ENCODE peak calls at places on chromosomes 5 and 9, in nine cellular contexts. One of them, this sample, is unnamed.

GRCh38 chr9:129748249-129748648 is 4.6 kb downstream of the PTGES start:
- DNase-seq in hypothalamus: no peak
- DNase-seq in HEK293T: no peak
- DNase-seq in stimulated activated CD4-positive, alpha-beta T cell treated with anti-CD3 and anti-CD28 coated beads, Interleukin-15, amount 100 ng/mL, for 24 hours: no peak
- DNase-seq in endodermal cell: no peak
- DNase-seq in small intestine: no peak
- DNase-seq in SK-N-DZ: no peak
- DNase-seq in MCF 10A: peak
- DNase-seq in HS-5: no peak
- DNase-seq in this sample: no peak

GRCh38 chr5:163503106-163504090 is 2.0 kb upstream of the MAT2B start:
- DNase-seq in hypothalamus: no peak
- DNase-seq in HEK293T: peak
- DNase-seq in stimulated activated CD4-positive, alpha-beta T cell treated with anti-CD3 and anti-CD28 coated beads, Interleukin-15, amount 100 ng/mL, for 24 hours: peak
- DNase-seq in endodermal cell: peak
- DNase-seq in small intestine: peak
- DNase-seq in SK-N-DZ: peak
- DNase-seq in MCF 10A: peak
- DNase-seq in HS-5: peak
- DNase-seq in this sample: no peak

GRCh38 chr9:22210262-22210661 is 201.2 kb upstream of the CDKN2B start:
- DNase-seq in hypothalamus: no peak
- DNase-seq in HEK293T: no peak
- DNase-seq in stimulated activated CD4-positive, alpha-beta T cell treated with anti-CD3 and anti-CD28 coated beads, Interleukin-15, amount 100 ng/mL, for 24 hours: peak
- DNase-seq in endodermal cell: no peak
- DNase-seq in small intestine: no peak
- DNase-seq in SK-N-DZ: no peak
- DNase-seq in MCF 10A: peak
- DNase-seq in HS-5: no peak
- DNase-seq in this sample: no peak

GRCh38 chr9:137315581-137316011 is 13.5 kb upstream of the NRARP start:
- DNase-seq in hypothalamus: no peak
- DNase-seq in HEK293T: no peak
- DNase-seq in stimulated activated CD4-positive, alpha-beta T cell treated with anti-CD3 and anti-CD28 coated beads, Interleukin-15, amount 100 ng/mL, for 24 hours: no peak
- DNase-seq in endodermal cell: no peak
- DNase-seq in small intestine: no peak
- DNase-seq in SK-N-DZ: peak
- DNase-seq in MCF 10A: no peak
- DNase-seq in HS-5: no peak
- DNase-seq in this sample: no peak

GRCh38 chr5:77599676-77600075 is 38.8 kb downstream of the OTP start:
- DNase-seq in hypothalamus: no peak
- DNase-seq in HEK293T: no peak
- DNase-seq in stimulated activated CD4-positive, alpha-beta T cell treated with anti-CD3 and anti-CD28 coated beads, Interleukin-15, amount 100 ng/mL, for 24 hours: no peak
- DNase-seq in endodermal cell: no peak
- DNase-seq in small intestine: no peak
- DNase-seq in SK-N-DZ: no peak
- DNase-seq in MCF 10A: no peak
- DNase-seq in HS-5: no peak
- DNase-seq in this sample: no peak

GRCh38 chr5:78561261-78561660 is 87.3 kb downstream of the LHFPL2 start:
- DNase-seq in hypothalamus: no peak
- DNase-seq in HEK293T: no peak
- DNase-seq in stimulated activated CD4-positive, alpha-beta T cell treated with anti-CD3 and anti-CD28 coated beads, Interleukin-15, amount 100 ng/mL, for 24 hours: no peak
- DNase-seq in endodermal cell: no peak
- DNase-seq in small intestine: no peak
- DNase-seq in SK-N-DZ: no peak
- DNase-seq in MCF 10A: no peak
- DNase-seq in HS-5: no peak
- DNase-seq in this sample: no peak

GRCh38 chr5:82277613-82277986 is 554 bp downstream of the RPS23 start:
- DNase-seq in hypothalamus: no peak
- DNase-seq in HEK293T: no peak
- DNase-seq in stimulated activated CD4-positive, alpha-beta T cell treated with anti-CD3 and anti-CD28 coated beads, Interleukin-15, amount 100 ng/mL, for 24 hours: no peak
- DNase-seq in endodermal cell: no peak
- DNase-seq in small intestine: no peak
- DNase-seq in SK-N-DZ: no peak
- DNase-seq in MCF 10A: no peak
- DNase-seq in HS-5: no peak
- DNase-seq in this sample: no peak

GRCh38 chr5:176529824-176530195 is 7.4 kb downstream of the RNF44 start:
- DNase-seq in hypothalamus: no peak
- DNase-seq in HEK293T: no peak
- DNase-seq in stimulated activated CD4-positive, alpha-beta T cell treated with anti-CD3 and anti-CD28 coated beads, Interleukin-15, amount 100 ng/mL, for 24 hours: peak
- DNase-seq in endodermal cell: peak
- DNase-seq in small intestine: peak
- DNase-seq in SK-N-DZ: no peak
- DNase-seq in MCF 10A: no peak
- DNase-seq in HS-5: no peak
- DNase-seq in this sample: no peak

GRCh38 chr9:98332405-98332831 is 77.0 kb upstream of the TBC1D2 start:
- DNase-seq in hypothalamus: no peak
- DNase-seq in HEK293T: peak
- DNase-seq in stimulated activated CD4-positive, alpha-beta T cell treated with anti-CD3 and anti-CD28 coated beads, Interleukin-15, amount 100 ng/mL, for 24 hours: no peak
- DNase-seq in endodermal cell: no peak
- DNase-seq in small intestine: no peak
- DNase-seq in SK-N-DZ: peak
- DNase-seq in MCF 10A: no peak
- DNase-seq in HS-5: no peak
- DNase-seq in this sample: no peak

GRCh38 chr5:56829137-56829536 is 13.8 kb downstream of the MAP3K1 start:
- DNase-seq in hypothalamus: no peak
- DNase-seq in HEK293T: no peak
- DNase-seq in stimulated activated CD4-positive, alpha-beta T cell treated with anti-CD3 and anti-CD28 coated beads, Interleukin-15, amount 100 ng/mL, for 24 hours: peak
- DNase-seq in endodermal cell: no peak
- DNase-seq in small intestine: no peak
- DNase-seq in SK-N-DZ: no peak
- DNase-seq in MCF 10A: peak
- DNase-seq in HS-5: no peak
- DNase-seq in this sample: no peak

GRCh38 chr9:115717711-115718173 is 435.8 kb upstream of the PAPPA start:
- DNase-seq in hypothalamus: no peak
- DNase-seq in HEK293T: no peak
- DNase-seq in stimulated activated CD4-positive, alpha-beta T cell treated with anti-CD3 and anti-CD28 coated beads, Interleukin-15, amount 100 ng/mL, for 24 hours: no peak
- DNase-seq in endodermal cell: no peak
- DNase-seq in small intestine: no peak
- DNase-seq in SK-N-DZ: no peak
- DNase-seq in MCF 10A: no peak
- DNase-seq in HS-5: peak
- DNase-seq in this sample: no peak

GRCh38 chr9:97858826-97859225 is 5.8 kb downstream of the FOXE1 start:
- DNase-seq in hypothalamus: no peak
- DNase-seq in HEK293T: no peak
- DNase-seq in stimulated activated CD4-positive, alpha-beta T cell treated with anti-CD3 and anti-CD28 coated beads, Interleukin-15, amount 100 ng/mL, for 24 hours: no peak
- DNase-seq in endodermal cell: no peak
- DNase-seq in small intestine: no peak
- DNase-seq in SK-N-DZ: no peak
- DNase-seq in MCF 10A: no peak
- DNase-seq in HS-5: no peak
- DNase-seq in this sample: no peak

GRCh38 chr5:1057485-1057825 is 48.9 kb downstream of the NKD2 start:
- DNase-seq in hypothalamus: no peak
- DNase-seq in HEK293T: no peak
- DNase-seq in stimulated activated CD4-positive, alpha-beta T cell treated with anti-CD3 and anti-CD28 coated beads, Interleukin-15, amount 100 ng/mL, for 24 hours: no peak
- DNase-seq in endodermal cell: no peak
- DNase-seq in small intestine: no peak
- DNase-seq in SK-N-DZ: no peak
- DNase-seq in MCF 10A: no peak
- DNase-seq in HS-5: no peak
- DNase-seq in this sample: no peak

GRCh38 chr9:136244116-136244775 is 1.4 kb downstream of the QSOX2 start:
- DNase-seq in hypothalamus: no peak
- DNase-seq in HEK293T: no peak
- DNase-seq in stimulated activated CD4-positive, alpha-beta T cell treated with anti-CD3 and anti-CD28 coated beads, Interleukin-15, amount 100 ng/mL, for 24 hours: peak
- DNase-seq in endodermal cell: no peak
- DNase-seq in small intestine: no peak
- DNase-seq in SK-N-DZ: no peak
- DNase-seq in MCF 10A: no peak
- DNase-seq in HS-5: no peak
- DNase-seq in this sample: no peak

GRCh38 chr9:92385953-92386352 is 18.4 kb downstream of the OGN start:
- DNase-seq in hypothalamus: no peak
- DNase-seq in HEK293T: no peak
- DNase-seq in stimulated activated CD4-positive, alpha-beta T cell treated with anti-CD3 and anti-CD28 coated beads, Interleukin-15, amount 100 ng/mL, for 24 hours: no peak
- DNase-seq in endodermal cell: no peak
- DNase-seq in small intestine: peak
- DNase-seq in SK-N-DZ: no peak
- DNase-seq in MCF 10A: peak
- DNase-seq in HS-5: no peak
- DNase-seq in this sample: no peak

GRCh38 chr5:106094128-106094726 is 1576.5 kb downstream of the EFNA5 start:
- DNase-seq in hypothalamus: no peak
- DNase-seq in HEK293T: no peak
- DNase-seq in stimulated activated CD4-positive, alpha-beta T cell treated with anti-CD3 and anti-CD28 coated beads, Interleukin-15, amount 100 ng/mL, for 24 hours: no peak
- DNase-seq in endodermal cell: no peak
- DNase-seq in small intestine: no peak
- DNase-seq in SK-N-DZ: peak
- DNase-seq in MCF 10A: peak
- DNase-seq in HS-5: peak
- DNase-seq in this sample: peak

GRCh38 chr5:180824630-180825476 is 22.2 kb upstream of the MGAT1 start:
- DNase-seq in hypothalamus: no peak
- DNase-seq in HEK293T: no peak
- DNase-seq in stimulated activated CD4-positive, alpha-beta T cell treated with anti-CD3 and anti-CD28 coated beads, Interleukin-15, amount 100 ng/mL, for 24 hours: no peak
- DNase-seq in endodermal cell: no peak
- DNase-seq in small intestine: no peak
- DNase-seq in SK-N-DZ: no peak
- DNase-seq in MCF 10A: no peak
- DNase-seq in HS-5: no peak
- DNase-seq in this sample: no peak

GRCh38 chr9:132068604-132069003 is 11.1 kb downstream of the MED27 start:
- DNase-seq in hypothalamus: peak
- DNase-seq in HEK293T: no peak
- DNase-seq in stimulated activated CD4-positive, alpha-beta T cell treated with anti-CD3 and anti-CD28 coated beads, Interleukin-15, amount 100 ng/mL, for 24 hours: no peak
- DNase-seq in endodermal cell: no peak
- DNase-seq in small intestine: no peak
- DNase-seq in SK-N-DZ: no peak
- DNase-seq in MCF 10A: no peak
- DNase-seq in HS-5: no peak
- DNase-seq in this sample: no peak